ENCODE peak calls at places on chromosomes 2 and 18, in six cellular contexts. J is PC-9, W is GM12878, T is HCT116, O is neural progenitor cell, G is fibroblast of lung. D is an unnamed sample.

GRCh38 chr2:47012866-47013265 is 97.3 kb upstream of the MCFD2 start:
- DNase-seq in O (no peak), J (no peak), G (no peak), T (no peak), W (no peak), D (no peak)

GRCh38 chr2:188986839-188987238 is 12.7 kb downstream of the COL3A1 start:
- DNase-seq in G (peak; percentile 84), W (no peak), T (no peak), O (no peak), J (no peak), D (no peak)

GRCh38 chr18:11391636-11392035 is 217.8 kb upstream of the SLC35G4 start:
- DNase-seq in O (no peak), T (no peak), J (no peak), W (no peak), G (peak; percentile 52), D (no peak)

GRCh38 chr2:54122171-54122935 is 6.9 kb downstream of the ACYP2 start:
- DNase-seq in G (peak; percentile 62), O (no peak), T (no peak), J (no peak), W (no peak), D (peak; percentile 16)

GRCh38 chr18:77131652-77132368 is 773 bp downstream of the MBP start:
- DNase-seq in G (no peak), O (peak; percentile 45), W (no peak), T (no peak), J (peak; percentile 49), D (peak; percentile 77)

GRCh38 chr2:177535968-177536514 is 143.5 kb downstream of the AGPS start:
- DNase-seq in T (no peak), G (no peak), W (no peak), O (no peak), J (no peak), D (no peak)

GRCh38 chr2:234488913-234489451 is 7.9 kb downstream of the ARL4C start:
- DNase-seq in J (no peak), T (no peak), W (peak; percentile 51), G (no peak), O (no peak), D (no peak)

GRCh38 chr2:19244460-19245363 is 113.7 kb downstream of the OSR1 start:
- DNase-seq in T (no peak), G (no peak), W (no peak), O (no peak), J (no peak), D (no peak)

GRCh38 chr2:164523026-164523425 is 98.3 kb downstream of the GRB14 start:
- DNase-seq in G (peak; percentile 77), W (no peak), T (no peak), J (no peak), O (no peak), D (no peak)

GRCh38 chr2:45223531-45223930 is 214.3 kb upstream of the SIX2 start:
- DNase-seq in G (no peak), T (no peak), J (no peak), O (no peak), W (no peak), D (no peak)

GRCh38 chr18:12868576-12868975 is 15.5 kb downstream of the PTPN2 start:
- DNase-seq in G (no peak), J (no peak), O (no peak), T (no peak), W (no peak), D (no peak)
- TF ChIP-seq CTCF in G (no peak), J (no peak), O (no peak), T (no peak), W (no peak), D (no peak)

GRCh38 chr2:166610180-166610919 is 116.3 kb upstream of the SCN7A start:
- DNase-seq in J (no peak), W (no peak), G (peak; percentile 23), O (peak; percentile 25), T (no peak), D (no peak)
- H3K4me2 ChIP-seq in J (no peak overlapping the region), W (no peak overlapping the region), G (no peak overlapping the region), O (no peak overlapping the region), T (no peak overlapping the region), D (peak overlapping the region; percentile 61)

DNA sequence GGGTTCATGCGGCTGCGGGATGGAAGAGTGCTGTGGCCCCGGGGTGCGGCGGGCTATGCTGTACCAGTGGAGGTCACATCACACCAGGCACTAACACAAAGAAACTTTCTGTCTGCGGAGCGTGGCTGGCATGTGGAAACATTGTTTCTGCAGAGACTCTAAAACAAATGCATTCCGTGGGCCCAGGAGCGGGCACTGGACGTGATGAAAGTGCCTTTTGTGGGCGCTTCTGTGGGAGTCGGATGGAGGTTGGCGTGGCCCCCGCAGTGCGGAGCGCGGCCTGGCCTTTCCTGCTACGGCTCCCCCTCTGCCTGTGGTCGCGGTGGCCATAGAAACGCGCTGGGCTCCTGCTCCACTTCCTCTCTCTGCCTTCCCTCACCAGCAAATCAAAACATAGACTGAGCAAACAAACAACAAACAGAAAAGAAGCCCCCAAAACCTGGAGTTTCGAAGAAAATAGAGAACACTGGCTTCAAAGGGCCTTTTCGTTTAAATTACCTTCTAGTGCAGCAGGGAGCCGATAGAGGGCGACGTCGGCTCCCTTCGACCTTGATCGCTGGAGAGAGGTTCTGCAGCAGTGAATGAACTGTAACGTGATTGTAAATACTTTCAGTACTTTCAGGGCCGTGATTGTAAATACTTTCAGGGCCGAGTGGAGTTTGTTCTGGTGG is 51.4 kb downstream of the KIF5C start:
- DNase-seq in J (peak; percentile 34), O (peak; percentile 52), G (peak; percentile 4), T (peak; percentile 33), W (peak; percentile 9), D (peak; percentile 82)
- TF ChIP-seq CTCF in J (peak; percentile 61), O (peak; percentile 76), G (peak; percentile 57), T (peak; percentile 91), W (peak; percentile 76), D (peak; percentile 81)

DNA sequence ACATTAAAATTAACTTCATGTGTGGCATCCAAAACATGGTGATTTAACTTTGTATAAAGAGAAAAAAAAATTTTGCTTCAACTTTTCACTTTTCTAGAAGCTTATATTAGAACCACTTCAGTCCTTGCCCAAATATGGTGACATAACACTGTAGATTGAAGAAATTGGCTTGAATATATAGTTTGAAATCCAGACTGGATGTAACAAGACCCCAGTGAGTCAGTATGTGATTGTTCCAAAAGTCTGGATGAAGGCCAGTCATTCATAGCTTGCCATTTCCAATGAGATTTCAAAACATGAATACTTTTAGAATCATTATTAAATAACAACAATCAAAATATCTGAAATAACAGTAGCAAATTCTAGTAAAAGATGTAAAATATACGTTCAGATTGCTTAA is 104.8 kb upstream of the FN1 start:
- DNase-seq in J (no peak), W (no peak), G (peak; percentile 95), O (no peak), T (no peak), D (no peak)
- H3K4me2 ChIP-seq in J (no peak overlapping the region), W (no peak overlapping the region), G (no peak overlapping the region), O (no peak overlapping the region), T (no peak overlapping the region), D (no peak overlapping the region)

DNA sequence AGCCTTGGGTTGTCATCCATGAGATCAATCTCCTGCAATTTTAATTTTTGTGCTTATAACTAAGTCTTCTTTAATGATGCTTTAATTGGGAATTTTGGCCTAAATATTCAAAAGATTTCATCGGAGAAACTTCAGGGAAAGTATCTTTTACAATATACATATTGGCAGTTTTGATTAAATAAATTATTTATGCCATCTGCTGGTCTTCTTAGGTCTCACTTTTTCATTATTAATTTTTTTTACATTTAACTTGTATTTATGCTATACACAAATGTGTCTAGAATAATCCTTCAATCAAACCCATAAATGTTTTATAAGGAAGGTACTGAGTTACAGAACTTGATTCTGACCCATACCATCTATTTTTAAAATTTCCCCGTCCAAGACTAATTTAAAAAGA is 95.1 kb upstream of the XPO1 start:
- DNase-seq in W (no peak), O (no peak), T (no peak), J (no peak), G (no peak), D (no peak)
- TF ChIP-seq CTCF in W (no peak), O (no peak), T (no peak), J (peak; percentile 33), G (no peak), D (peak; percentile 14)

DNA sequence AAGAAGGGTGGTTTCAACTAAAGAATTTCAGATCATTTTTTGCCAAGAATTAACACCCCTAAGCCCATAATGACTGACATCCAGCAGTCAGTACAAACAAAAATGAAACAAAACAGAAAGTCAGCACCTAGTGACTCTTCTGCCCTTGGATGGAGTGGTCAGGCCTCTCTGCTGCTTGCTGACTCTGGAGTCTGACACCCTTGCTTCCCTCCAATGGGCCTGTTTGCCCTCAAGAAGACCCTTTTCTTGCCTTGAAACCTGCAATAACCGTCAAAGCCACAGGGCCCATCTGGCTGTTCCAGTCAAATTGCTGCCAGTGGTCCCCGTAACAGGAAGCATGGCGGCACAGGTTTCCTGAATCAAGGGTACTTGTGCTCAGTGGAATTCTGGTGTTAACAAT is 27.2 kb upstream of the CYTIP start:
- DNase-seq in G (no peak), O (no peak), W (no peak), J (no peak), T (no peak), D (no peak)
- H3K4me2 ChIP-seq in G (no peak overlapping the region), O (no peak overlapping the region), W (peak overlapping the region; percentile 85), J (no peak overlapping the region), T (no peak overlapping the region), D (no peak overlapping the region)

DNA sequence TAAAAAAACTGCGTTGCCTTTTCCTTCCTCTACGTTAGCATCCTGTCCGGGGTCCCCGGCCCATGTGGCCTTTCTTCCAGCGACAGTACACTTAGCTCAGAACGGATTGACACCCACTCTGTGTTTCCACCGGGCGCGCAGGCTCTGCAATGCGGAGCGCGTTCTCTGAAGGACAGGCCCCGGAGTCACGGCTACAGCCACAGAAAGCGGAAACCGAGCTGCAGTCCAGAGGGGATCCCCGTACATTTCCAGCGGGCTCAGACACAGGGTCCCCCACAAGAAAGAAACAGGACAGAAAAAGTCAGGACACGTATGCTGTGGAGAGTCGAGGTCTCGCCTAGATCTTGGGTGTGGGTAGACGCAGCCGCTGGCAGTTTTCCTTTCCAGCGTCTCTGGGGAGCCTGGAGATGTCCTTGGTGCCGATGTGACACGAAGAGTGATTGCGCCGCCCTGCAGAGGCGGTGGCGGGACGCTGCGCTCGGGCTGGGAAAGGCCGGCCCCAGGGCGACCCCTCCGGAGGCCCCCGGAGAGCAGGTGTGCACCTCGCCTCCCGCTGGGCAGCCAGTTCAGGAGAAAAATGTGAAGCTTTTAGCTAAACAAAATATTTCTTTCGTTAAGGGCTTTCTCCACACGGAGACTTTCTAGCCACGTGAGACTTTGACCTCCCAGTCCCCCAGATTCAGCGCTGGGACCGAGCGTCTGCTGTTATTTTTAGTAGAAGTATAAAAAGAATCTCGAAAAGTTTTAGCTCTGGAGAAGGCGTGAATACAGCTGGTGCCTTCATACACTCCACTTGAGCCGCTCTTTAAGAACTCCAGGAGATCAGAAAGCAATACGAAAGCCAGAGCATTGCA is 1.3 kb upstream of the ACKR3 start:
- DNase-seq in O (peak; percentile 51), G (no peak), J (peak; percentile 47), T (no peak), W (no peak), D (peak; percentile 78)
- TF ChIP-seq CTCF in O (peak; percentile 14), G (no peak), J (no peak), T (no peak), W (peak; percentile 33), D (no peak)

DNA sequence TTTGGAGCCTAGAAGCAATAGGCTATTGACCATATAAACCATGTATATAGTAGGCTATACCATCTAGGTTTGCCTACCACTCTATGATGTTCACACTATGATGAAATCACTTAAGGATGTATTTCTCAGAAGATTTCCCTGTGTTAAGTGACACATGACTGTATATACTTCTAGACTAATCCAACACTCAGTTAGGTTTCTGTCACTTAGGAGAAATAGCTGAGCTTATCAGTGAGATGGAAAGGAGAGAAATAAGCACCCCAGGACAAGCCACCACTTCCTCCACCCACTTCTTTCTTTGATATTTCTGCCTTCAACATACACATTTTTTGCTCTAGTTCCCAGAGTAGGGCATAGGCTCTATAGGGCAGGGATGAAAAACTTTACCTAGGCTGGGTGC is 7.8 kb downstream of the PECR start:
- DNase-seq in W (no peak), O (no peak), J (no peak), G (no peak), T (no peak), D (no peak)
- H3K4me2 ChIP-seq in W (no peak overlapping the region), O (no peak overlapping the region), J (no peak overlapping the region), G (no peak overlapping the region), T (no peak overlapping the region), D (no peak overlapping the region)